ENCODE peak calls at places on chromosomes 5 and 9, in four cellular contexts. Z is A549, M is transverse colon, C is body of pancreas. Y is an unnamed sample.

GRCh38 chr9:124487491-124488182 is 19.6 kb downstream of the NR5A1 start:
- DNase-seq in Z (no peak), M (no peak), C (no peak), Y (no peak)

GRCh38 chr5:77426670-77427069 is 65.4 kb downstream of the WDR41 start:
- DNase-seq in Z (peak; percentile 13), M (no peak), C (no peak), Y (no peak)

GRCh38 chr5:40834391-40834848 is 602 bp downstream of the RPL37 start:
- DNase-seq in Z (no peak), M (peak; percentile 29), C (peak; percentile 31), Y (no peak)

GRCh38 chr5:67085616-67086015 is 111.0 kb downstream of the CD180 start:
- DNase-seq in Z (no peak), M (no peak), C (no peak), Y (no peak)

GRCh38 chr5:147763791-147764525 is 18.6 kb downstream of the JAKMIP2 start:
- DNase-seq in Z (no peak), M (no peak), C (no peak), Y (no peak)

GRCh38 chr9:88808019-88808656 is 183.1 kb upstream of the S1PR3 start:
- DNase-seq in Z (no peak), M (no peak), C (no peak), Y (no peak)

GRCh38 chr5:122077451-122078115 is 476 bp downstream of the LOX start:
- DNase-seq in Z (no peak), M (peak; percentile 10), C (peak; percentile 24), Y (no peak)

GRCh38 chr9:127505396-127506116 is 54.2 kb downstream of the LRSAM1 start:
- DNase-seq in Z (peak; percentile 62), M (no peak), C (no peak), Y (no peak)

GRCh38 chr5:137051165-137051564 is 448.0 kb downstream of the SPOCK1 start:
- DNase-seq in Z (no peak), M (no peak), C (no peak), Y (no peak)
- TF ChIP-seq CTCF in Z (no peak), M (no peak), C (no peak), Y (no peak)

DNA sequence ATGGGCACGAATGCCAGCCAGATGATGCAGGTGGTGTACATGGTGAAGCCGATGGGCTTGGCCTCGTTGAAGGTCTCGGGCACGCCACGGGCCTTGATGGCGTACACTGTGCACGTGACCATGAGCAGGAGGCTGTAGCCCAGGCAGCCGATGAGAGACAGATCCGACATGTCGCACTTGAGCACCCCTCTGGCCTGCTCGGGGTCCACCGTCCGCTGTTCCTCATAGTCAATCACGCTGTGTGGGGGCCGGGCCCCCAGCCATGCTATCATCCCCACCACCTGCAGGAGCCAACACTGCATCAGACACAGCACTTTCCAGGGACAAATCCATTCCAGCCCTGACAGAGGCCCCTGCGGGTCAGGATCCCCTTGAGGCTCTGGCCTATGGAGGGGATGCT is 12.2 kb downstream of the GRM6 start:
- DNase-seq in Z (no peak), M (no peak), C (no peak), Y (no peak)
- H3K9me3 ChIP-seq in Z (peaks cover 24% of the 10 kb centered on the region), M (peaks cover 77% of the 10 kb centered on the region), C (peaks cover 69% of the 10 kb centered on the region), Y (peaks cover 73% of the 10 kb centered on the region)

DNA sequence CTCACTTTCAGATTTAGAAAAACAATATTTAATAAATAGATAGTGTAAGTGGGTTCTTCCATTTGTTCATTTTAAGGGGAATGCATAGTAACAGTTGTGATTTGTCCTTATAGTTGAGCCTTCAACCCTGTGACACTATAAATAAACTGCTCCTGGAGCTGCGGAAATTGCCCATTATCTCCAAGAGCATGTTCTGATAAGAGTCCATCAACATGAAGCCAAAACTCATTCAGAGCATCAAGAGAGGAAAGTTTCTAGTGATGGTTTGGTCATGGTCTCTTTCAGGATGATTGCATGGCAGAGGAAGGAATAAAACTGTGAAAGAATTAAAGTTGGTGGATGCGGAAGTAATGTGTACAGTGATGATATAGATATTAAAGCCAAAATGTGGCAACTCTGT is 772.1 kb upstream of the DMAC1 start:
- DNase-seq in Z (no peak), M (no peak), C (no peak), Y (no peak)
- TF ChIP-seq CTCF in Z (no peak), M (no peak), C (no peak), Y (no peak)

DNA sequence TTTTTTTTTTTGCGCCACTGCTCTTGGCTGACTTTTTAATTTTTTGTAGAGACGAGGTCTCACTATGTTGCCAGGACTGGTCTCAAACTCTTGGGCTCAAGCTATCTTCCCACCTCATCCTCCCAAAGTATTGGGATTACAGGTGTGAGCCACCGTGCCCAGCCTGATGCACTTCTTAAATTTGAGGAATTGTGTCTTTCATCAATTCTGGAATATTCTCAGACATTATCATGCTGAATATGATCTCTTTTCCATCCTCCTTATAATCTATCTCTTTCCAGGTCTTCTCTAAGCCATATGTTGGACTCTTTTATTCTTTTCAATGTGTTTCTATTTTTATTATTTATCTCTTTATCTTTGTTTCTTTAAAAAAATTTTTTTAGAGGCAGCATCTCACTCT is 196.2 kb upstream of the IER5L start:
- DNase-seq in Z (no peak), M (no peak), C (no peak), Y (no peak)
- H3K9me3 ChIP-seq in Z (peaks cover 15% of the 10 kb centered on the region), M (no peaks in the 10 kb centered on the region), C (no peaks in the 10 kb centered on the region), Y (no peaks in the 10 kb centered on the region)

DNA sequence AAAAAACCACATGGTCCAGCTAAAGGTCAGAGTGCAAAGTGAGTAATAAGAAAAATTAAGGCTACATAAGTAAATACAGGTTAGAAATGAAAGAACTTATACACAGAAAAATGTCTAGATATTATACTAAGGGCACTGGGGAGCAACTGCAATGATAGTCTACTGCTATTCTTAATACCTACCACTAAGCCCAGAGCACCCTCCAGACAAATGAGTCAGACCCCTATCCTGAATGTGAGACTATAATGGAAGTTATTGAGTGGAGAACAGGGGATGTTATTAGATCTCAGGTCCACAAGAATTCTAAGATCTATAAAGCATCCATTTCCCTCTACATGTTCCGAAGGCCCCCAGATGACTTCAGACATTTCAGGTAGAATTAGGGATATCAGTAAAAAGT is 438.3 kb downstream of the PRELID2 start:
- DNase-seq in Z (no peak), M (no peak), C (no peak), Y (no peak)
- TF ChIP-seq CTCF in Z (no peak), M (no peak), C (no peak), Y (no peak)

GRCh38 chr5:18003784-18004183 is 369.5 kb downstream of the TAF11L14 start:
- DNase-seq in Z (no peak), M (no peak), C (no peak), Y (no peak)
- H3K9me3 ChIP-seq in Z (peaks cover 3% of the 10 kb centered on the region), M (no peaks in the 10 kb centered on the region), C (no peaks in the 10 kb centered on the region), Y (peaks cover 4% of the 10 kb centered on the region)

DNA sequence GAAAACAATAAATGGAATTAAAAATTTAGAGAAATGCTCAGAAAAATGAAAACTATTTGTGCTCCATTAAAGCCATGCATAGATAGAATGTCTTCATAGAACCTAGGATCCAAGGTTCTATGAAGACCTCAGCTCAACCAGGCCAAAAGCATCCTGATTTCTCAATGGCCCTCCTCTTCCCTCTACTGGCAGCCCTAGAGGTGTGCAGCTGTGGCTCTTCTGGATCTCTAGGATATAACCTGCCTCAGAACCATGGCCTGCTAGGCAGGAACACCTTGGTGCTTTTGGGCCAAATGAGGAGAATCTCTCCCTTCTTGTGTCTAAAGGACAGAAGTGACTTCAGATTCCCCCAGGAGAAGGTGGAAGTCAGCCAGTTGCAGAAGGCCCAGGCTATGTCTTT is 15.1 kb downstream of the IFNA1 start:
- DNase-seq in Z (peak; percentile 12), M (peak; percentile 16), C (no peak), Y (no peak)
- TF ChIP-seq CTCF in Z (peak; percentile 27), M (peak; percentile 70), C (peak; percentile 40), Y (peak; percentile 30)

GRCh38 chr5:158409507-158409906 is 550.6 kb upstream of the CLINT1 start:
- DNase-seq in Z (no peak), M (no peak), C (no peak), Y (no peak)

GRCh38 chr5:158407801-158408200 is 548.9 kb upstream of the CLINT1 start:
- DNase-seq in Z (no peak), M (no peak), C (no peak), Y (no peak)

GRCh38 chr5:158410976-158411375 is 552.0 kb upstream of the CLINT1 start:
- DNase-seq in Z (no peak), M (no peak), C (no peak), Y (no peak)

DNA sequence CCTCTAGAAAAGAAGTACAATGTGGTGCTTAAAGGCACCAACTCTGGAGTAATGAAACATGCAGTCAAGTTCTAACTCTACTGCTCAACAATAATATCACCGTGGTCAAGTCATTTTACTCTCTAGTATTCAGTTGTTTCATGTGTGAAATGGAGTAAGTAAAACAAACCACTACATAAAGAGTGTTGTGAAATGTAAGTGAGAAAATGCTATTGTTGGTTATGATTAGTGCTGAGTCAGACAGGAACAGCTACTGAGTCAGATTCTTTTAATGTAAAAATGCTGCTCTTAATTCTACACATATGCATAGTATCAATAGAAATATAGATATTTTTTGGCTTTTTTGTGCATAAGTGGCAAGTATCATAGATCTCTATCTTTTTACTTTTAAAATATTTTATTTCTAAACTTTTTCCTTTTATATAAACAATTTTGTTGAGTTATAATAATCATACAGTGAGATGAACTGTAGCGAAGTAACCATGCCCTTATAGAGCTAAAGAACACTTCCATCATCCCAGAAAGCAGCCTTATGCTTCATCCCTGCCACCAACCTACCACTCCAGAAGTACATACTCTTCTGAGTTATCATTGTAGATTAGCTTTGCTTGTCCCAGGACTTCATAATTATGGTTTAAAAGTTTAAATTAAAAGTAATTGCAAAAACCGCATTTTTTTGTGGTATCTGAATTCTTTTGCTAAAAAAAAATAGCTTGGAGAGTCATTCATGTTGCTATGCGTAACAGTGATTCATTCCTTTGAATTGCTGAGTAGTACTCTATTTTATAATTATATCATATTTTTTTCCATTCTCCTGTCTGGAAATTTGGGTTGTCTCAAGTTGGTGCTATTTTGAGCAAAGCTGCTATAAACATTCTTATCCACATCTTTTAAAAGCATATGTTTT is 548.2 kb upstream of the CLINT1 start:
- DNase-seq in Z (no peak), M (no peak), C (no peak), Y (no peak)
- H3K9me3 ChIP-seq in Z (no peaks in the 10 kb centered on the region), M (no peaks in the 10 kb centered on the region), C (no peaks in the 10 kb centered on the region), Y (peaks cover 7% of the 10 kb centered on the region)

DNA sequence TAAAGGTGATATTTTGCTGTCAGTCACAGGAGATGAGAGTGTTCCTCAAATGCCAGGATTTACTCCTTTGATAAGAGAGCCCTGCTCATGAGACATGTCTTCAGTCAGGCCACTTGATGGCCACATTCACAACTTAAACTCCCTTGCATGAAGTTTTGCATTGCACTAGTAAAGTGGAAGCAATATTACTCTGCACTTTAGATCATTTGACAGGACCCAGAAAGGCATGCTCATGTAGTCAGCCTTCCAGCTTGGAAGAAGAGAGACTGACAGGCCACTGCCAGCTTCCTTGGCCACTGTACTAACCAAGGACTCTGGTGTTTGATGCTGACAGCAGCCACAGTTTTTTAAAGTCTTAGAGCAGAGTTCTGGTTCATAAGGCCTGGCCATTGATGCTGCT is 42.6 kb downstream of the NPR3 start:
- DNase-seq in Z (no peak), M (no peak), C (no peak), Y (no peak)
- TF ChIP-seq CTCF in Z (no peak), M (no peak), C (no peak), Y (no peak)

Y was measured in lung.